ENCODE peak calls at places on chromosomes 13 and 19, in nine cellular contexts. T, Y, G, W, F, C, D, R and Q are unnamed samples.

GRCh38 chr19:660793-661426 is 2.1 kb downstream of the RNF126 start:
- DNase-seq in F (no peak), D (no peak), W (no peak), C (no peak), G (no peak), R (no peak), Y (no peak), T (no peak), Q (no peak)

GRCh38 chr13:80962855-80963254 is 621.9 kb upstream of the SPRY2 start:
- DNase-seq in R (no peak), Y (no peak), G (peak; percentile 21), D (no peak), C (no peak), F (no peak), W (no peak), T (no peak), Q (no peak)

GRCh38 chr19:34475026-34475974 is 6.3 kb upstream of the WTIP start:
- DNase-seq in Y (peak; percentile 52), D (no peak), T (peak; percentile 83), G (peak; percentile 70), F (no peak), W (no peak), C (peak; percentile 70), R (peak; percentile 96), Q (peak; percentile 95)

GRCh38 chr13:80458546-80458945 is 117.6 kb upstream of the SPRY2 start:
- DNase-seq in C (no peak), R (no peak), G (no peak), D (no peak), Y (no peak), W (no peak), F (no peak), T (no peak), Q (no peak)

GRCh38 chr13:110644892-110645521 is 29.7 kb downstream of the NAXD start:
- DNase-seq in Y (peak; percentile 29), G (peak; percentile 29), R (peak; percentile 73), F (no peak), T (peak; percentile 76), W (peak; percentile 82), C (peak; percentile 44), D (peak; percentile 94), Q (peak; percentile 99)

GRCh38 chr13:33228645-33229445 is 56.7 kb downstream of the STARD13 start:
- DNase-seq in G (peak; percentile 57), D (peak; percentile 73), T (peak; percentile 83), Y (peak; percentile 27), R (peak; percentile 73), F (peak; percentile 28), C (no peak), W (no peak), Q (no peak)

GRCh38 chr13:110351636-110352420 is 44.7 kb downstream of the COL4A2 start:
- DNase-seq in D (no peak), Y (no peak), T (no peak), R (peak; percentile 14), G (peak; percentile 44), C (no peak), W (no peak), F (no peak), Q (no peak)

GRCh38 chr13:42753697-42754096 is 27.7 kb upstream of the FAM216B start:
- DNase-seq in R (no peak), C (no peak), W (no peak), F (no peak), G (no peak), D (no peak), T (no peak), Y (no peak), Q (peak; percentile 43)

GRCh38 chr19:49691243-49692101 is 556 bp downstream of the CPT1C start:
- DNase-seq in Y (no peak), F (no peak), W (peak; percentile 84), C (no peak), G (peak; percentile 64), T (peak; percentile 66), D (peak; percentile 90), R (peak; percentile 85), Q (peak; percentile 97)

GRCh38 chr13:110973007-110973700 is 58.3 kb upstream of the ANKRD10 start:
- DNase-seq in G (no peak), Y (no peak), F (no peak), D (no peak), R (no peak), W (no peak), T (no peak), C (no peak), Q (no peak)

GRCh38 chr19:36182612-36183454 is 30.6 kb upstream of the COX7A1 start:
- DNase-seq in C (no peak), G (peak; percentile 12), Y (peak; percentile 35), D (peak; percentile 84), R (no peak), F (no peak), W (no peak), T (peak; percentile 94), Q (no peak)

GRCh38 chr19:49327878-49328544 is 3.0 kb upstream of the SLC6A16 start:
- DNase-seq in D (peak; percentile 85), R (peak; percentile 67), W (no peak), C (no peak), G (peak; percentile 58), Y (peak; percentile 51), T (peak; percentile 10), F (peak; percentile 54), Q (peak; percentile 90)

DNA sequence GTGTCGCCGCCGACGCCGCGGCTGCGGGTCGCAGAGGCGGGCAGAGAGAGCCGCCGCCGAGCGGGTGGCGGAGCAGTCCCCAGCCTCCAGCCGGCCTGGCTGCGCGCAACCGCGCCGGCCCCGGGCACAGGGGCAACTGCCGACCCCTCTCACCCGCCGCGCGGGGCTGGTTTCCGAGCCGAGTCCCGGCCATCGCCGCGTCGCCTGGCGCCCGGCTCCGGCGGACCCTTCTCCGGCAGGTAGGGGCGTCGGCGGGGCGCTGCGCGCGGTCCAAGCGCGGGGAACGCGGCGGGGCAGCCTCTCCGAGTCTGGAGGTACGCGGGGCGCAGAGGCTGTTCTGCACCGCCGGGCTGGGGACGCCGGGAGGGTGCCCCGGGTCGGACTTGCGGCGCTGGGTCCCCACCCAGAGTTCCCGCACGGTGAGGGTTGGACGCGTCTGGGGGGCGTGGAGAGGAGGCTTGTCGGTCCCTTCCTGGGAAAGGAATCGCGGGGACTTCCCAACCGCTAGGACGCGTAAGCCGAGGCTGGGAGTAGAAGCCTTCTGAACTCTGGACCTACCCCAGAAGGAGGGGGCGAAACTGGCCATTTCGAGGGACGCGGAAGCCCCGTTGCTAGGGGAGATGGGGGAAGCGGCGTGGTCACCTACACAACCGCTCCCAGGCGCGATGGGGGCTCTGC is 133.6 kb upstream of the MYO16 start:
- DNase-seq in C (no peak), D (peak; percentile 64), R (no peak), F (no peak), G (no peak), Y (peak; percentile 16), T (peak; percentile 18), W (peak; percentile 76), Q (no peak)
- H3K4me3 ChIP-seq in C (no peak overlapping the region), D (peak overlapping the region; percentile 85), R (no peak overlapping the region), F (peak overlapping the region; percentile 42), G (no peak overlapping the region), Y (peak overlapping the region; percentile 59), T (peak overlapping the region; percentile 56), W (peak overlapping the region; percentile 74), Q (no peak overlapping the region)

GRCh38 chr19:19778666-19779065 is 42.9 kb downstream of the ZNF506 start:
- DNase-seq in F (no peak), C (no peak), T (peak; percentile 14), G (no peak), W (no peak), R (no peak), D (no peak), Y (no peak), Q (no peak)
- H3K4me2 ChIP-seq in F (no peak overlapping the region), C (no peak overlapping the region), T (no peak overlapping the region), G (no peak overlapping the region), W (no peak overlapping the region), R (no peak overlapping the region), D (no peak overlapping the region), Y (no peak overlapping the region), Q (no peak overlapping the region)

GRCh38 chr19:13051581-13052165 is 51.0 kb downstream of the LYL1 start:
- DNase-seq in W (peak; percentile 85), C (peak; percentile 47), G (peak; percentile 84), R (peak; percentile 48), F (peak; percentile 92), D (peak; percentile 95), Y (peak; percentile 14), T (peak; percentile 52), Q (peak; percentile 73)
- H3K4me3 ChIP-seq in W (no peak overlapping the region), C (no peak overlapping the region), G (peak overlapping the region; percentile 43), R (no peak overlapping the region), F (no peak overlapping the region), D (peak overlapping the region; percentile 42), Y (no peak overlapping the region), T (no peak overlapping the region), Q (no peak overlapping the region)

DNA sequence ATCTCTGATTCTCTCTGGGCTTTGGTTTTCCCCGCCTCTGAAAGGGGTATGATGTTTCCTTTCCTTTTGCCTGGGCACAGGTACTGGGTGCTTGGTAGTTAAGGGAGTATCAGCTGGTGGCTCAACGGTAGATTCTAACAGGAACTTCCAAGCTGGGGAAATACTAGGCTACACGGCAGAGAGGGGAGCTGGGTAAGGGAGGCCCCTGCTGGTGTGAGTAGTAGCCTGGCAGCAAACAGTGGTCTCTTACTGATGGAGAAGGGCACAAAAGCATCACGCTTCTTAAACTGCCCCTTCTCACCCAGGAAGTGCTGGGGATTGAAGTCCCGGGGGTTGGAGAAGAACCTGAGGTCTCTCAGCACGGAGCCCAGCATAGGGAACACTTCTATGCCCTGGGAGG is 26.9 kb upstream of the CYP2A7 start:
- DNase-seq in T (no peak), G (peak; percentile 58), Y (no peak), D (peak; percentile 56), W (no peak), R (peak; percentile 39), C (no peak), F (no peak), Q (no peak)
- H3K4me2 ChIP-seq in T (no peak overlapping the region), G (no peak overlapping the region), Y (no peak overlapping the region), D (peak overlapping the region; percentile 86), W (peak overlapping the region; percentile 62), R (no peak overlapping the region), C (no peak overlapping the region), F (peak overlapping the region; percentile 72), Q (no peak overlapping the region)

DNA sequence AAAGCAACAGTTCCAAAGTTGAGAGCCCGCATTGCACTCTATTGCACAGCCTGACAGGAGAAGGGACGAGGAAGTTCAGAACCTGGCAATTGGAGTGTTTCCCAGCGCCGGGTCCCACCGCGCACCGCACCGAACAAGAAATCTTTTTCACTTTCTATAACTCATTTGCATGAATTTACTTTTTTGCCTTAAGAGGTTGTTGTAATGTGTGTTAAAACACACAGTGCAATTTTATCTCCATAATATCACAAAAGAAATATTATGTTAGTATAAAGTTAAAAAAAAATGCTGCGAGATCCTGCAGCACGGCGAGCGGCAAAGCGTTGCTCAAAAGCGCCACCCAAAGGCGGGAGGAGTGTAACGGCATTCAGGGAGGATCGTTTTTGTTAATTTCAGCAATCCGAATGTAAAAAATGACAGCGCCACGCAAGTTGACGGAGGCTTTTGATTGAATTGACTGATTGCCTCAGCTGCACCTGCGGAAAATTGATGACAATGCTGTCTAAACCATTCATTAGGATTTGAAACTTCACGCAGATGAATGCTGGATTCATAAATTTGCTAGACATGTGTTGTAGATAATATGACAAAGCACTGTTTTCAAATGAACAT is 303.6 kb upstream of the ZNF507 start:
- DNase-seq in T (peak; percentile 21), C (peak; percentile 29), Y (peak; percentile 47), R (peak; percentile 72), F (peak; percentile 47), D (peak; percentile 74), W (peak; percentile 59), G (no peak), Q (no peak)
- H3K4me3 ChIP-seq in T (peak overlapping the region; percentile 58), C (no peak overlapping the region), Y (no peak overlapping the region), R (peak overlapping the region; percentile 30), F (no peak overlapping the region), D (peak overlapping the region; percentile 50), W (peak overlapping the region; percentile 30), G (no peak overlapping the region), Q (peak overlapping the region; percentile 38)

GRCh38 chr19:39778763-39779162 is at the start of gene LEUTX:
- DNase-seq in T (no peak), Y (no peak), R (no peak), F (no peak), G (no peak), W (no peak), D (no peak), C (no peak), Q (no peak)
- H3K4me2 ChIP-seq in T (no peak within 1 kb of the TSS), Y (no peak within 1 kb of the TSS), R (no peak within 1 kb of the TSS), F (no peak within 1 kb of the TSS), G (no peak within 1 kb of the TSS), W (no peak within 1 kb of the TSS), D (no peak within 1 kb of the TSS), C (no peak within 1 kb of the TSS), Q (no peak within 1 kb of the TSS)